ENCODE peak calls at places on chromosomes 11 and 22, in seven cellular contexts. One of them, this sample, is unnamed.

GRCh38 chr11:67024410-67024809 is 1.5 kb downstream of the SYT12 start:
- DNase-seq in HTR-8/SVneo: no peak
- DNase-seq in NCI-H774: no peak
- DNase-seq in EH: no peak
- DNase-seq in mucosa of descending colon: no peak
- DNase-seq in OCI-M1: peak; percentile 44
- DNase-seq in activated CD4-positive, alpha-beta T cell treated with anti-CD3 and anti-CD28 coated beads, Interleukin-2, amount 50 U/mL, for 48 hours: peak; percentile 64
- DNase-seq in this sample: no peak

GRCh38 chr22:25402501-25403283 is 161.8 kb upstream of the GRK3 start:
- DNase-seq in activated CD4-positive, alpha-beta T cell treated with anti-CD3 and anti-CD28 coated beads, Interleukin-2, amount 50 U/mL, for 48 hours: no peak
- DNase-seq in mucosa of descending colon: no peak
- DNase-seq in OCI-M1: peak; percentile 65
- DNase-seq in NCI-H774: no peak
- DNase-seq in HTR-8/SVneo: no peak
- DNase-seq in EH: peak; percentile 73
- DNase-seq in this sample: no peak

GRCh38 chr11:1608363-1608762 is at the start of gene KRTAP5-3:
- DNase-seq in EH: no peak
- DNase-seq in NCI-H774: no peak
- DNase-seq in activated CD4-positive, alpha-beta T cell treated with anti-CD3 and anti-CD28 coated beads, Interleukin-2, amount 50 U/mL, for 48 hours: no peak
- DNase-seq in OCI-M1: no peak
- DNase-seq in mucosa of descending colon: no peak
- DNase-seq in HTR-8/SVneo: no peak
- DNase-seq in this sample: no peak

GRCh38 chr11:93542753-93543246 is 391 bp downstream of the SMCO4 start:
- DNase-seq in HTR-8/SVneo: peak; percentile 29
- DNase-seq in EH: peak; percentile 30
- DNase-seq in activated CD4-positive, alpha-beta T cell treated with anti-CD3 and anti-CD28 coated beads, Interleukin-2, amount 50 U/mL, for 48 hours: peak; percentile 24
- DNase-seq in OCI-M1: peak; percentile 55
- DNase-seq in NCI-H774: no peak
- DNase-seq in mucosa of descending colon: peak; percentile 68
- DNase-seq in this sample: peak; percentile 15

GRCh38 chr11:12122083-12122482 is 11.7 kb downstream of the MICAL2 start:
- DNase-seq in EH: no peak
- DNase-seq in NCI-H774: no peak
- DNase-seq in activated CD4-positive, alpha-beta T cell treated with anti-CD3 and anti-CD28 coated beads, Interleukin-2, amount 50 U/mL, for 48 hours: no peak
- DNase-seq in HTR-8/SVneo: no peak
- DNase-seq in OCI-M1: no peak
- DNase-seq in mucosa of descending colon: no peak
- DNase-seq in this sample: no peak

GRCh38 chr22:36102995-36103394 is 57.6 kb downstream of the APOL3 start:
- DNase-seq in activated CD4-positive, alpha-beta T cell treated with anti-CD3 and anti-CD28 coated beads, Interleukin-2, amount 50 U/mL, for 48 hours: no peak
- DNase-seq in mucosa of descending colon: no peak
- DNase-seq in OCI-M1: no peak
- DNase-seq in EH: no peak
- DNase-seq in NCI-H774: no peak
- DNase-seq in HTR-8/SVneo: no peak
- DNase-seq in this sample: no peak

GRCh38 chr11:12460441-12460840 is 83.1 kb downstream of the PARVA start:
- DNase-seq in mucosa of descending colon: no peak
- DNase-seq in EH: peak; percentile 49
- DNase-seq in NCI-H774: no peak
- DNase-seq in OCI-M1: no peak
- DNase-seq in HTR-8/SVneo: no peak
- DNase-seq in activated CD4-positive, alpha-beta T cell treated with anti-CD3 and anti-CD28 coated beads, Interleukin-2, amount 50 U/mL, for 48 hours: no peak
- DNase-seq in this sample: no peak

GRCh38 chr11:57787920-57788716 is 26.5 kb downstream of the CTNND1 start:
- DNase-seq in EH: peak; percentile 41
- DNase-seq in NCI-H774: no peak
- DNase-seq in OCI-M1: peak; percentile 48
- DNase-seq in mucosa of descending colon: no peak
- DNase-seq in HTR-8/SVneo: no peak
- DNase-seq in activated CD4-positive, alpha-beta T cell treated with anti-CD3 and anti-CD28 coated beads, Interleukin-2, amount 50 U/mL, for 48 hours: no peak
- DNase-seq in this sample: no peak

GRCh38 chr11:2846056-2846455 is 39.5 kb downstream of the CDKN1C start:
- DNase-seq in EH: no peak
- DNase-seq in HTR-8/SVneo: no peak
- DNase-seq in NCI-H774: no peak
- DNase-seq in activated CD4-positive, alpha-beta T cell treated with anti-CD3 and anti-CD28 coated beads, Interleukin-2, amount 50 U/mL, for 48 hours: no peak
- DNase-seq in OCI-M1: peak; percentile 27
- DNase-seq in mucosa of descending colon: no peak
- DNase-seq in this sample: peak; percentile 21

GRCh38 chr11:64661146-64661545 is 61.9 kb downstream of the NRXN2 start:
- DNase-seq in activated CD4-positive, alpha-beta T cell treated with anti-CD3 and anti-CD28 coated beads, Interleukin-2, amount 50 U/mL, for 48 hours: no peak
- DNase-seq in EH: peak; percentile 79
- DNase-seq in NCI-H774: no peak
- DNase-seq in HTR-8/SVneo: no peak
- DNase-seq in OCI-M1: no peak
- DNase-seq in mucosa of descending colon: peak; percentile 51
- DNase-seq in this sample: no peak